ENCODE peak calls at places on chromosomes 1 and 21, in four cellular contexts. G is HCT116, S is K562, I is HepG2. J is an unnamed sample. For H3K27me3, the result is how much of the 10 kb centered on the place peaks cover.

GRCh38 chr1:219772265-219773036 is 155.9 kb downstream of the SLC30A10 start:
- DNase-seq in G (no peak), S (no peak), I (no peak), J (no peak)

GRCh38 chr1:40763742-40764532 is 19.6 kb upstream of the KCNQ4 start:
- DNase-seq in G (no peak), S (no peak), I (no peak), J (no peak)

GRCh38 chr1:238239343-238239742 is 348.6 kb upstream of the ZP4 start:
- DNase-seq in G (no peak), S (no peak), I (no peak), J (no peak)

GRCh38 chr1:214280386-214281029 is 451 bp upstream of the SMYD2 start:
- DNase-seq in G (no peak), S (peak), I (peak), J (no peak)

GRCh38 chr1:107450899-107451664 is 310.2 kb downstream of the NTNG1 start:
- DNase-seq in G (no peak), S (no peak), I (no peak), J (no peak)

GRCh38 chr1:228101614-228101993 is 1.5 kb downstream of the C1orf35 start:
- DNase-seq in G (no peak), S (no peak), I (no peak), J (no peak)

GRCh38 chr21:36703123-36703522 is 4.2 kb downstream of the SIM2 start:
- DNase-seq in G (no peak), S (no peak), I (no peak), J (no peak)

GRCh38 chr1:89931950-89932349 is 63.0 kb upstream of the ZNF326 start:
- DNase-seq in G (no peak), S (no peak), I (no peak), J (no peak)

GRCh38 chr1:82052563-82052962 is 251.8 kb downstream of the ADGRL2 start:
- DNase-seq in G (no peak), S (no peak), I (no peak), J (no peak)

GRCh38 chr1:174005032-174005431 is 17.1 kb downstream of the RC3H1 start:
- DNase-seq in G (no peak), S (no peak), I (no peak), J (no peak)

GRCh38 chr1:65456481-65456880 is 36.0 kb downstream of the LEPR start:
- DNase-seq in G (no peak), S (no peak), I (no peak), J (no peak)

GRCh38 chr1:101964708-101965107 is 32.0 kb downstream of the OLFM3 start:
- DNase-seq in G (no peak), S (no peak), I (no peak), J (no peak)

GRCh38 chr1:225508538-225509375 is 80.9 kb upstream of the LBR start:
- DNase-seq in G (peak), S (peak), I (peak), J (peak)

GRCh38 chr1:72635719-72636118 is 353.4 kb upstream of the NEGR1 start:
- DNase-seq in G (no peak), S (no peak), I (no peak), J (no peak)

GRCh38 chr1:236853916-236854601 is 59.0 kb downstream of the MTR start:
- DNase-seq in G (no peak), S (no peak), I (no peak), J (no peak)

GRCh38 chr21:34129039-34129891 is 55.9 kb downstream of the MRPS6 start:
- DNase-seq in G (no peak), S (peak), I (no peak), J (no peak)

GRCh38 chr21:34076835-34077234 is 3.5 kb downstream of the MRPS6 start:
- DNase-seq in G (no peak), S (no peak), I (no peak), J (no peak)

GRCh38 chr1:61083014-61083798 is 845 bp downstream of the NFIA start:
- DNase-seq in G (no peak), S (peak), I (no peak), J (no peak)

GRCh38 chr1:77687519-77687906 is 5.1 kb upstream of the ZZZ3 start:
- DNase-seq in G (peak), S (no peak), I (peak), J (no peak)

GRCh38 chr1:235954306-235955283 is 87.9 kb upstream of the LYST start:
- DNase-seq in G (no peak), S (no peak), I (peak), J (no peak)

GRCh38 chr1:203202431-203203245 is 16.1 kb upstream of the CHI3L1 start:
- DNase-seq in G (no peak), S (no peak), I (no peak), J (no peak)

GRCh38 chr1:37031419-37031818 is 2.9 kb downstream of the GRIK3 start:
- DNase-seq in G (no peak), S (no peak), I (no peak), J (no peak)
- H3K27me3 ChIP-seq in G (under half), S (half or more), I (under half), J (under half)

DNA sequence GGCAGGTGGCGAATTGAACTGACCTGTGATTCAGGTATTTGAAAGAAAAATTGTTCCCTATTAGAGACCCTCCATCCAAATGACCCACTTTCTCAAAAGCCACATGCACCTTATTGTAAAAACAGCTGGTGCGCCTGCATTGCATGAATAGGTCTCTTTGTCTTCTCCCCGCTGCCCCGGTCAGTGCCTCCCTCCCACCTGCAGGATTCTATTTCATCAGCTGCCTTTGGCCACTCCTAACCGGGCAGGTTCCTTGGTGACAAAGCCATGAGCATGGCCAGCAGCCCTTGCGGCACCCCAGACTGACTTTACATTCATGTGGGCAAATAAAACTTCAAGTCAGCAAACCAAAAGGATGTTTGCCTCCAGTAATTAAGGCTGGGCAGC is 6.4 kb downstream of the TMPRSS3 start:
- DNase-seq in G (no peak), S (no peak), I (peak), J (no peak)
- TF ChIP-seq SIN3A in G (no peak), S (no peak), I (peak), J (no peak)

DNA sequence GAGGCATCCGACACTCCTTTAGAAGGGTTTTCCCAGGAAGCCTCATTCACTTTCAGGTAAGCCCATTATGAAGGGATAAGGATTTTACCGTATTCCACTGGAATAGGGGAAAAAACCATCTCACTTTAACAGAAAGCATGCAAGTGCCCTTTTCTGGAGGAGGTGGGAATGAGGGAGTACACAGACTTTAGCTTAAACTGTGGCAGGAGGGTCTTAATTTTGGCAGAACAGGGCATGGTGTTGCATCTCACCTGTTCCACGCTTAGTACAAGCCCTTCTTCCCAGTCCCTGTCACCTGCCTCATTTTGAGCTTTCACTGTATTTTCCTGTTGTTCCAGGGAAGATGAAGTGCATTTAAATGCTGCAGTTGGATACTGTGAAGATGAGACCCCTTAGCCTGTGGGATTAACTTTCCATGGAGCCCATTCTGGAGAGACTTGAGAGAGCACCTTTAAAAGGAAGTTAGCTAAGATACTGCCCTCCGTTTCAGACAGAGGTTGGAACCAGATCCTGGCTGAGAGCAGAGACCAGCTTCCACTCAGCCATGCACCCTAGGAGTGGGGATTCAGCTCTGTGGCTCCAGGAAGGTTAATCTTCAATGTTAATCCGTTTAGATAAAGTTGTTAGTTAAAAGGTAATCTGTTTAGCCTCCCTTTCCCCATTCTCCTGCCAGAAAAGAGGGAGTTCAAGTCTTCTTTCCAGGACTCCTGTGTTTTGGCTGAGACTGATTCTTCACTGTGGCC is 42.6 kb downstream of the PBX1 start:
- DNase-seq in G (no peak), S (no peak), I (no peak), J (no peak)
- TF ChIP-seq TCF7L2 in G (no peak), S (no peak), I (no peak), J (no peak)

GRCh38 chr1:15557008-15557407 is 27.8 kb downstream of the AGMAT start:
- DNase-seq in G (no peak), S (no peak), I (no peak), J (no peak)

GRCh38 chr1:15559189-15559815 is 25.5 kb downstream of the AGMAT start:
- DNase-seq in G (no peak), S (no peak), I (no peak), J (no peak)

GRCh38 chr1:15557594-15557993 is 27.3 kb downstream of the AGMAT start:
- DNase-seq in G (no peak), S (no peak), I (no peak), J (no peak)

DNA sequence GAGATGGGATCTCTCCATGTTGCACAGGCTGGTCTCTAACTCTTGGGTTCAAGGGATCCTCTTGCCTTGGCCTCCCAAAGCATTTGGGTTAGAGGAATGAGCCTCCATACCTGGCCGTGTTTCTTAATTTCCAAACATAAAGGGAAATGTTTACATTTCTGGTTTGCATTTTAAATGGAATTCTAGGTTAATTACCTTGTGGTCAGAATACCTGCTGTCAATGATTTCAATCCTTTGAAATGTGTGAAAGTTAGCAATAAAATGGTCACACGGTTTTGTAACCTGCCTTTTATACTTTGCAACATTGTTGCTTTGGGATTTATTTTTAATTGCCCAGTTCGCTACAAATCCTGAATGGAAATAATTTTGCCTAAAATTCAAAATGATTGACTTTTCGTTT is 26.3 kb downstream of the AGMAT start:
- DNase-seq in G (no peak), S (no peak), I (no peak), J (no peak)
- H3K27me3 ChIP-seq in G (under half), S (under half), I (under half), J (under half)

GRCh38 chr1:91712393-91712792 is 173.6 kb downstream of the TGFBR3 start:
- DNase-seq in G (no peak), S (no peak), I (no peak), J (no peak)
- TF ChIP-seq SIN3A in G (no peak), S (no peak), I (no peak), J (no peak)

GRCh38 chr1:24544239-24544638 is 11.6 kb upstream of the NCMAP start:
- DNase-seq in G (no peak), S (no peak), I (no peak), J (no peak)

GRCh38 chr1:24540051-24540905 is 15.6 kb upstream of the NCMAP start:
- DNase-seq in G (no peak), S (no peak), I (no peak), J (no peak)

GRCh38 chr1:24545673-24546072 is 10.2 kb upstream of the NCMAP start:
- DNase-seq in G (no peak), S (no peak), I (no peak), J (no peak)

GRCh38 chr1:24541711-24542346 is 14.1 kb upstream of the NCMAP start:
- DNase-seq in G (no peak), S (peak), I (peak), J (no peak)

DNA sequence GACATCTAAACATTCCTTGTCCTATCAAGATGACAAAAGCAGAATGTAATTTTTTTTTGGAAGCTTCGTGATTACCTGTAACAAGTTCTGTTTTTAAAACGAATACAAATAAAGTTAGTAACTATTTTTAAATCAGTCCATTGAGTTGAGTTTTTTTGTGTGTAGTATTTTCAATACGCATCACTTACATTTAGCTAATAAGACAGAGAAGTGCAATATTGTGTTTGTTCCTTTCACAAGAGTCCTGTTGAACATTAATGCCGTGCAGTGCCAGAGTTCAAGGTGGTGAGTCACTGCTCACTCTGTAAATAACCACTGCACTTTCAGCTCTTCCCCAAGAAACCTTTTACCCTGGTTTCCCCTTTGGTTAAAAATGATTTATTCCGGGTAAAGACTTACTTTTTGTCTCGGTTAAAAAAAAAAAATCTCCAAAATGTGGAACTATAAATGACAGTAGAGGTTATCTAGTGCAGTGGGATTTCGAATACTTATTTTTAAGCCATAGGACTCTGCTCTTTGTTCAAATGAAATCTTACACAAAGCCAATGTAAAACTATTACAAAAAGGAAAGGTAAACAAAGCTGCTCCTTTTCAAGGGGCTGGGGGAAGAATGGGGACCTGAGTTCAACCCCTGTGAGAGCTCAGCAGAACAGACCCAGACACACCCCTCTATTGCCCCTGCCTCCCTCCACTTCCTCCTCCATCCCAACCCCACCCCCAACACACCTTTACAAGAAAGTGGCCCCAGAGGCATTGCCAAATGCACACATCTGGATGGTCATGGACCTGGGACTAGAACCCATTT is 14.8 kb upstream of the NCMAP start:
- DNase-seq in G (no peak), S (peak), I (peak), J (peak)
- TF ChIP-seq TCF7L2 in G (no peak), S (no peak), I (no peak), J (no peak)

GRCh38 chr1:231170875-231171274 is 9.0 kb downstream of the TRIM67 start:
- DNase-seq in G (no peak), S (peak), I (peak), J (no peak)
- H3K27me3 ChIP-seq in G (under half), S (under half), I (under half), J (under half)

J was measured in Panc1.